ENCODE peak calls at places on chromosomes 6 and 20, in nine cellular contexts. F, G, O, Q, D, E, S, Y and I are unnamed samples. For H3K27me3 and H3K4me1, the result is how much of the 10 kb centered on the place peaks cover.

GRCh38 chr6:127855542-127856159 is 45.2 kb downstream of the THEMIS start:
- DNase-seq in F (no peak), G (no peak), O (no peak), Q (no peak), D (no peak), E (no peak), S (no peak), Y (peak), I (no peak)

GRCh38 chr6:111667921-111668320 is 62.2 kb upstream of the TRAF3IP2 start:
- DNase-seq in F (no peak), G (no peak), O (no peak), Q (no peak), D (no peak), E (no peak), S (no peak), Y (no peak), I (no peak)

GRCh38 chr6:20707166-20707485 is 172.9 kb downstream of the CDKAL1 start:
- DNase-seq in F (no peak), G (no peak), O (no peak), Q (no peak), D (no peak), E (no peak), S (no peak), Y (no peak), I (no peak)

GRCh38 chr6:148265058-148265457 is 77.6 kb upstream of the SASH1 start:
- DNase-seq in F (no peak), G (no peak), O (no peak), Q (no peak), D (no peak), E (no peak), S (no peak), Y (peak), I (no peak)

GRCh38 chr20:32329817-32330554 is 28.1 kb upstream of the ASXL1 start:
- DNase-seq in F (no peak), G (no peak), O (no peak), Q (no peak), D (no peak), E (no peak), S (no peak), Y (no peak), I (no peak)

GRCh38 chr6:41074692-41075436 is 2.1 kb downstream of the NFYA start:
- DNase-seq in F (no peak), G (no peak), O (no peak), Q (no peak), D (no peak), E (no peak), S (no peak), Y (no peak), I (no peak)

GRCh38 chr6:16316741-16317251 is 78.4 kb downstream of the GMPR start:
- DNase-seq in F (no peak), G (no peak), O (no peak), Q (no peak), D (peak), E (no peak), S (no peak), Y (peak), I (no peak)

GRCh38 chr20:19749537-19749936 is 8.5 kb upstream of the RIN2 start:
- DNase-seq in F (no peak), G (no peak), O (no peak), Q (no peak), D (no peak), E (no peak), S (no peak), Y (no peak), I (no peak)

GRCh38 chr20:1309439-1309847 is 19.5 kb downstream of the SDCBP2 start:
- DNase-seq in F (no peak), G (no peak), O (no peak), Q (no peak), D (no peak), E (no peak), S (no peak), Y (peak), I (peak)

GRCh38 chr6:158172001-158172400 is 3.9 kb downstream of the GTF2H5 start:
- DNase-seq in F (no peak), G (no peak), O (no peak), Q (no peak), D (no peak), E (no peak), S (no peak), Y (no peak), I (no peak)

GRCh38 chr20:2995796-2996195 is 47.6 kb upstream of the GNRH2 start:
- DNase-seq in F (no peak), G (no peak), O (no peak), Q (no peak), D (no peak), E (no peak), S (no peak), Y (no peak), I (no peak)

GRCh38 chr6:16466778-16467177 is 228.4 kb downstream of the GMPR start:
- DNase-seq in F (no peak), G (no peak), O (no peak), Q (no peak), D (no peak), E (no peak), S (no peak), Y (no peak), I (no peak)

GRCh38 chr6:54085047-54085446 is 26.2 kb upstream of the MLIP start:
- DNase-seq in F (no peak), G (no peak), O (no peak), Q (no peak), D (no peak), E (no peak), S (no peak), Y (no peak), I (no peak)

GRCh38 chr20:45358282-45359068 is 4.5 kb upstream of the SYS1 start:
- DNase-seq in F (peak), G (no peak), O (peak), Q (peak), D (peak), E (peak), S (peak), Y (no peak), I (no peak)

DNA sequence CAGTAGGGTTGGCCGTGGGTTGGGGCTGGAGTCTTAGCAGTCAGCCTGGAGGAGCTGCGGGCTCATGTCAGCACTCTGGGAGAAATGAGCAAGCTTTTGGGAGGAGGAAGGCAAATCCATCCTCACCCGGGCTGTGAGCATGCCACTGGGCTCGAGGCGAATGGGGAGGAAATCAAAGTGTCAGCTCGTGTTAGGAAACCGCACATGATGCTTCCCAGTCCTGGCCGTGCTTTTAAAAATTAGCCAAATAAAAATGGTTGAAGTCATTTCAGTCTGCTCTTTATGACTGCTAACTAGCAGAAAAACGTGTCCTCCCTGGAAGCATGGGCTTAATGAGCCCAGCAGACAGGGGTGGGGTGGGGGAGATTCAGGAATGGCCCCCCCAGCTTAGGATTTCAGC is 98.0 kb downstream of the NFATC2 start:
- DNase-seq in F (no peak), G (no peak), O (peak), Q (no peak), D (no peak), E (no peak), S (no peak), Y (no peak), I (peak)
- H3K27me3 ChIP-seq in F (under half), G (under half), O (under half), Q (under half), D (under half), E (under half), S (under half), Y (under half), I (under half)

DNA sequence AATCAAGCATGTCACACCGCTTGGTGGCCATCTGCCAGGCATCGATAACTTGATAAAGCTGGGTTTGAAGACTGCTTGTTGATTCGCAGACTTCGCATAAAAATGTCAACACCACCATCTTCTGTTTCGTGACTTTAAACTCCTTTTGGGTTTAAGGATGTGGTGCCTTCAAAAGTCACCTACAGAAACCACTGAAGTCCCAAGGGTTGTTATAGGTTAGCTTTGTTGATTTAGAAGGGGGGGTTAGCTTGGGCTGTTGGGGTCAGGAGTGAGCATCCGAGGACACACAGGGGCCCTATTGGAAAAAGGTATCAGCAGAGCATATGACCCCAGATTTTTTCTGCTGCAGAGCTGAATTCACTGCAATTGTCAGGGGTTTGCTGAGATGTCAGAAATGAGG is 76.7 kb upstream of the SSTR4 start:
- DNase-seq in F (no peak), G (no peak), O (no peak), Q (no peak), D (no peak), E (no peak), S (no peak), Y (no peak), I (no peak)
- H3K4me3 ChIP-seq in F (no peak), G (no peak), O (no peak), Q (no peak), D (no peak), E (no peak), S (no peak), Y (no peak), I (no peak)

DNA sequence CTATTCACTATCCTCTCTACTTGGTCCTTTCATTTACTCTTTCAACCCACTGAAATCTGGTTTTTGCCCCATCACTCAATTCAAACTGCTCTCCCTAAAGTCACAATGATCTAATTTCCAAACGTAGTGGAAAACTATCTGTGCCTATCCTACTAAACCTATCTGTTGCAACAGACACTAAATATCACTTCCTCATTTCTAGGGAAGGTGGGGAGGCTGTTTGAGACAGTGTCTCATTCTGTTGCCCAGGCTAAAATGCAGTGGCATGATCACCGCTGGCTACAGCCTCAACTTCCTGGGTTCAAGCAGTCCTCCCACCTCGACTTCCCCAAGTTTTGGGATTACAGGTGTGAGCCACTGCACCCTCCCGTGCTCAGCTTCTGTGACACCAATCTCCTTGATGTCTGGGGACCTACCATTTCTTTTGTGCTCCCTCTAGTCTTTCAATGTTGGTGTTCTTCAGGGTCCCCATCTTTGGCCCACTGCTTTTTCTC is 8.8 kb downstream of the RANBP9 start:
- DNase-seq in F (no peak), G (no peak), O (no peak), Q (no peak), D (no peak), E (no peak), S (no peak), Y (no peak), I (no peak)
- H3K4me1 ChIP-seq in F (half or more), G (under half), O (half or more), Q (under half), D (under half), E (under half), S (under half), Y (under half), I (half or more)

GRCh38 chr6:44000164-44000842 is 126.9 kb downstream of the MRPL14 start:
- DNase-seq in F (no peak), G (no peak), O (no peak), Q (peak), D (no peak), E (peak), S (no peak), Y (peak), I (peak)
- H3K27me3 ChIP-seq in F (under half), G (under half), O (under half), Q (under half), D (under half), E (under half), S (under half), Y (under half), I (under half)